ENCODE peak calls at places on chromosomes 7 and 10, in four cellular contexts. One of them, this sample, is unnamed.

GRCh38 chr7:107580716-107581383 is 804 bp downstream of the BCAP29 start:
- DNase-seq in stomach: no peak
- DNase-seq in AG09319: no peak
- DNase-seq in nephron progenitor cell: no peak
- DNase-seq in this sample: no peak

GRCh38 chr7:92589056-92589455 is 1.1 kb downstream of the FAM133B start:
- DNase-seq in AG09319: no peak
- DNase-seq in stomach: no peak
- DNase-seq in nephron progenitor cell: no peak
- DNase-seq in this sample: no peak

GRCh38 chr10:116296358-116296757 is 23.4 kb upstream of the GFRA1 start:
- DNase-seq in stomach: no peak
- DNase-seq in nephron progenitor cell: no peak
- DNase-seq in AG09319: no peak
- DNase-seq in this sample: no peak

GRCh38 chr10:43259981-43260761 is 6.7 kb downstream of the RASGEF1A start:
- DNase-seq in nephron progenitor cell: no peak
- DNase-seq in AG09319: no peak
- DNase-seq in stomach: no peak
- DNase-seq in this sample: peak

GRCh38 chr7:57339198-57339944 is 110.6 kb upstream of the ZNF716 start:
- DNase-seq in stomach: no peak
- DNase-seq in nephron progenitor cell: no peak
- DNase-seq in AG09319: no peak
- DNase-seq in this sample: no peak

GRCh38 chr7:27952393-27953290 is 212.7 kb downstream of the TAX1BP1 start:
- DNase-seq in nephron progenitor cell: no peak
- DNase-seq in stomach: no peak
- DNase-seq in AG09319: peak
- DNase-seq in this sample: no peak

GRCh38 chr10:51389415-51390342 is 309.7 kb downstream of the CSTF2T start:
- DNase-seq in nephron progenitor cell: peak
- DNase-seq in stomach: peak
- DNase-seq in AG09319: peak
- DNase-seq in this sample: no peak

GRCh38 chr10:111962951-111963350 is 220.6 kb downstream of the GPAM start:
- DNase-seq in stomach: no peak
- DNase-seq in nephron progenitor cell: no peak
- DNase-seq in AG09319: no peak
- DNase-seq in this sample: no peak

GRCh38 chr7:14507617-14508016 is 394.9 kb downstream of the DGKB start:
- DNase-seq in stomach: peak
- DNase-seq in nephron progenitor cell: no peak
- DNase-seq in AG09319: peak
- DNase-seq in this sample: no peak

GRCh38 chr7:96321670-96322372 is at the start of gene SLC25A13:
- DNase-seq in stomach: peak
- DNase-seq in nephron progenitor cell: peak
- DNase-seq in AG09319: peak
- DNase-seq in this sample: peak

GRCh38 chr10:95542330-95542729 is 18.8 kb downstream of the SORBS1 start:
- DNase-seq in stomach: peak
- DNase-seq in nephron progenitor cell: no peak
- DNase-seq in AG09319: no peak
- DNase-seq in this sample: no peak

GRCh38 chr7:139294241-139294640 is 46.9 kb upstream of the FMC1 start:
- DNase-seq in stomach: no peak
- DNase-seq in nephron progenitor cell: no peak
- DNase-seq in AG09319: no peak
- DNase-seq in this sample: no peak

GRCh38 chr7:115779561-115779960 is 251.0 kb downstream of the TFEC start:
- DNase-seq in AG09319: no peak
- DNase-seq in stomach: no peak
- DNase-seq in nephron progenitor cell: no peak
- DNase-seq in this sample: no peak

GRCh38 chr10:110682348-110682747 is 38.2 kb downstream of the RBM20 start:
- DNase-seq in nephron progenitor cell: no peak
- DNase-seq in AG09319: no peak
- DNase-seq in stomach: no peak
- DNase-seq in this sample: no peak

GRCh38 chr10:119341236-119342016 is 134.1 kb downstream of the GRK5 start:
- DNase-seq in stomach: no peak
- DNase-seq in AG09319: no peak
- DNase-seq in nephron progenitor cell: no peak
- DNase-seq in this sample: no peak

GRCh38 chr10:103723557-103723956 is 131.8 kb downstream of the SH3PXD2A start:
- DNase-seq in nephron progenitor cell: no peak
- DNase-seq in stomach: no peak
- DNase-seq in AG09319: no peak
- DNase-seq in this sample: no peak

GRCh38 chr7:2569421-2569820 is 10.6 kb downstream of the IQCE start:
- DNase-seq in AG09319: no peak
- DNase-seq in nephron progenitor cell: no peak
- DNase-seq in stomach: no peak
- DNase-seq in this sample: no peak

GRCh38 chr7:133691727-133692450 is 435.3 kb upstream of the LRGUK start:
- DNase-seq in AG09319: no peak
- DNase-seq in stomach: no peak
- DNase-seq in nephron progenitor cell: no peak
- DNase-seq in this sample: no peak

GRCh38 chr7:51019231-51019844 is 236.6 kb upstream of the GRB10 start:
- DNase-seq in nephron progenitor cell: no peak
- DNase-seq in stomach: no peak
- DNase-seq in AG09319: no peak
- DNase-seq in this sample: no peak

GRCh38 chr10:69073025-69073424 is 14.9 kb upstream of the SRGN start:
- DNase-seq in nephron progenitor cell: no peak
- DNase-seq in stomach: no peak
- DNase-seq in AG09319: no peak
- DNase-seq in this sample: no peak

GRCh38 chr7:29337628-29338116 is 143.1 kb downstream of the CHN2 start:
- DNase-seq in stomach: no peak
- DNase-seq in AG09319: no peak
- DNase-seq in nephron progenitor cell: no peak
- DNase-seq in this sample: no peak

GRCh38 chr10:19730848-19731247 is 85.4 kb upstream of the PLXDC2 start:
- DNase-seq in stomach: no peak
- DNase-seq in AG09319: no peak
- DNase-seq in nephron progenitor cell: no peak
- DNase-seq in this sample: no peak

GRCh38 chr10:70927221-70927943 is 39.0 kb upstream of the PCBD1 start:
- DNase-seq in AG09319: no peak
- DNase-seq in stomach: peak
- DNase-seq in nephron progenitor cell: no peak
- DNase-seq in this sample: no peak

GRCh38 chr10:74738985-74739567 is 87.3 kb upstream of the KAT6B start:
- DNase-seq in stomach: no peak
- DNase-seq in nephron progenitor cell: no peak
- DNase-seq in AG09319: no peak
- DNase-seq in this sample: no peak

GRCh38 chr10:11429439-11430052 is 181.9 kb downstream of the USP6NL start:
- DNase-seq in stomach: no peak
- DNase-seq in nephron progenitor cell: no peak
- DNase-seq in AG09319: no peak
- DNase-seq in this sample: no peak

GRCh38 chr7:14751461-14751860 is 151.1 kb downstream of the DGKB start:
- DNase-seq in nephron progenitor cell: no peak
- DNase-seq in stomach: no peak
- DNase-seq in AG09319: no peak
- DNase-seq in this sample: no peak

GRCh38 chr7:74525881-74526280 is 72.2 kb downstream of the GTF2IRD1 start:
- DNase-seq in nephron progenitor cell: no peak
- DNase-seq in AG09319: no peak
- DNase-seq in stomach: peak
- DNase-seq in this sample: no peak

GRCh38 chr7:6262206-6262605 is 10.2 kb downstream of the CYTH3 start:
- DNase-seq in AG09319: no peak
- DNase-seq in stomach: no peak
- DNase-seq in nephron progenitor cell: no peak
- DNase-seq in this sample: no peak

GRCh38 chr7:151863386-151864079 is 13.4 kb downstream of the PRKAG2 start:
- DNase-seq in AG09319: no peak
- DNase-seq in nephron progenitor cell: no peak
- DNase-seq in stomach: no peak
- DNase-seq in this sample: no peak
- TF ChIP-seq CTCF in AG09319: no peak
- TF ChIP-seq CTCF in nephron progenitor cell: no peak
- TF ChIP-seq CTCF in stomach: no peak
- TF ChIP-seq CTCF in this sample: no peak

GRCh38 chr10:72048450-72049124 is 39.8 kb downstream of the SPOCK2 start:
- DNase-seq in stomach: peak
- DNase-seq in AG09319: peak
- DNase-seq in nephron progenitor cell: peak
- DNase-seq in this sample: no peak

GRCh38 chr10:72043016-72043834 is 45.1 kb downstream of the SPOCK2 start:
- DNase-seq in AG09319: no peak
- DNase-seq in stomach: no peak
- DNase-seq in nephron progenitor cell: no peak
- DNase-seq in this sample: no peak

GRCh38 chr10:72041491-72041890 is 46.9 kb downstream of the SPOCK2 start:
- DNase-seq in stomach: no peak
- DNase-seq in AG09319: no peak
- DNase-seq in nephron progenitor cell: no peak
- DNase-seq in this sample: no peak

GRCh38 chr10:72045586-72045985 is 42.8 kb downstream of the SPOCK2 start:
- DNase-seq in AG09319: no peak
- DNase-seq in nephron progenitor cell: no peak
- DNase-seq in stomach: no peak
- DNase-seq in this sample: no peak

DNA sequence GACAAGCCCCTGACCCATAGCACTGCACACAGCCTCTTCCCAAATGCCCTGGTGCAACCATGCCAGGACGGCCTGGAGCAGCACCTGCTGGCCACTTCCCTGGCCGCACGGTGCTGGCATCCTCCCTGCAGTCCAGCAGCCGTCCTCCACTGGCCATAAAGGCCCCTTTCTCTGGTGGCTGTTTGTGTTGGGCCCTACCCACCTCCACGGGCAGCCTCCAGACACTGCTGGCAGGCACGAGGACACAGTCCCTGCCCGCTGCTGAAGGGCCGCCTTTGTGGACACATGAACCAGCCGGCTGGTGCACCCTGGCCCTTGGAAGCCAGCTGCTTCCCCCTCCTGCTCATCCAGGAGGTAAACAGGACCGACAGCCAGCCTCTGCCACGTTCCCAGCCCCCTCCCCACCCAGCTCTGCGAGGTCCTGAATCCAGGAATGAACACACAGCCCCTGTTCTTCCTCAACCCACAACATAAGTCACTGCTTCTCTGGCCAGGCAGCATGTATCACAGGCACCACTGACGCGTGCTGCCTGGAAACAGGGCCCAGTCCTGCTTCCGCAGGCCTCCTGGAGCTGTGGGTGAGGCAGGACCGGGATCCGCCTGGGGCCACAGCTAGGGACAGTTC is 43.8 kb downstream of the SPOCK2 start:
- DNase-seq in stomach: peak
- DNase-seq in nephron progenitor cell: no peak
- DNase-seq in AG09319: no peak
- DNase-seq in this sample: no peak
- TF ChIP-seq CTCF in stomach: peak
- TF ChIP-seq CTCF in nephron progenitor cell: no peak
- TF ChIP-seq CTCF in AG09319: peak
- TF ChIP-seq CTCF in this sample: peak

GRCh38 chr10:14947268-14947667 is 6.6 kb downstream of the DCLRE1C start:
- DNase-seq in nephron progenitor cell: no peak
- DNase-seq in stomach: no peak
- DNase-seq in AG09319: no peak
- DNase-seq in this sample: no peak
- TF ChIP-seq CTCF in nephron progenitor cell: no peak
- TF ChIP-seq CTCF in stomach: no peak
- TF ChIP-seq CTCF in AG09319: no peak
- TF ChIP-seq CTCF in this sample: no peak

GRCh38 chr10:31460242-31460641 is 141.2 kb downstream of the ZEB1 start:
- DNase-seq in AG09319: no peak
- DNase-seq in stomach: no peak
- DNase-seq in nephron progenitor cell: no peak
- DNase-seq in this sample: no peak

GRCh38 chr10:31457858-31458257 is 138.8 kb downstream of the ZEB1 start:
- DNase-seq in stomach: no peak
- DNase-seq in nephron progenitor cell: no peak
- DNase-seq in AG09319: no peak
- DNase-seq in this sample: no peak

GRCh38 chr10:31458974-31459373 is 140.0 kb downstream of the ZEB1 start:
- DNase-seq in nephron progenitor cell: no peak
- DNase-seq in AG09319: no peak
- DNase-seq in stomach: no peak
- DNase-seq in this sample: no peak

GRCh38 chr10:31451766-31452165 is 132.8 kb downstream of the ZEB1 start:
- DNase-seq in stomach: no peak
- DNase-seq in AG09319: no peak
- DNase-seq in nephron progenitor cell: no peak
- DNase-seq in this sample: no peak

GRCh38 chr10:31456463-31456862 is 137.4 kb downstream of the ZEB1 start:
- DNase-seq in nephron progenitor cell: no peak
- DNase-seq in stomach: no peak
- DNase-seq in AG09319: no peak
- DNase-seq in this sample: no peak
- TF ChIP-seq CTCF in nephron progenitor cell: no peak
- TF ChIP-seq CTCF in stomach: no peak
- TF ChIP-seq CTCF in AG09319: no peak
- TF ChIP-seq CTCF in this sample: no peak

GRCh38 chr10:54940418-54940817 is 139.4 kb upstream of the PCDH15 start:
- DNase-seq in stomach: no peak
- DNase-seq in nephron progenitor cell: no peak
- DNase-seq in AG09319: no peak
- DNase-seq in this sample: no peak
- TF ChIP-seq CTCF in stomach: no peak
- TF ChIP-seq CTCF in nephron progenitor cell: peak
- TF ChIP-seq CTCF in AG09319: no peak
- TF ChIP-seq CTCF in this sample: peak